ENCODE peak calls at places on chromosome 17, in ten cellular contexts. N, O, J, H, W, A, S, R, V and K are unnamed samples.

GRCh38 chr17:39746145-39746461 is 8.4 kb downstream of the GRB7 start:
- DNase-seq in N (no peak), O (no peak), J (no peak), H (no peak), W (no peak), A (no peak), S (no peak), R (no peak), V (no peak), K (no peak)

GRCh38 chr17:6473128-6473767 is 29.0 kb downstream of the PIMREG start:
- DNase-seq in N (peak; percentile 60), O (peak; percentile 77), J (peak; percentile 33), H (peak; percentile 69), W (peak; percentile 84), A (peak; percentile 65), S (peak; percentile 82), R (peak; percentile 61), V (no peak), K (peak; percentile 64)

GRCh38 chr17:75591722-75592302 is 4.2 kb downstream of the MYO15B start:
- DNase-seq in N (no peak), O (no peak), J (no peak), H (no peak), W (no peak), A (no peak), S (no peak), R (no peak), V (no peak), K (no peak)

GRCh38 chr17:39357978-39358377 is 43.4 kb downstream of the FBXL20 start:
- DNase-seq in N (no peak), O (no peak), J (no peak), H (no peak), W (peak; percentile 17), A (no peak), S (no peak), R (no peak), V (no peak), K (no peak)

GRCh38 chr17:30917050-30917449 is 4.7 kb upstream of the ADAP2 start:
- DNase-seq in N (no peak), O (no peak), J (no peak), H (no peak), W (no peak), A (no peak), S (no peak), R (no peak), V (no peak), K (no peak)

GRCh38 chr17:47145351-47145750 is 43.7 kb downstream of the CDC27 start:
- DNase-seq in N (no peak), O (no peak), J (no peak), H (no peak), W (no peak), A (no peak), S (no peak), R (no peak), V (no peak), K (no peak)

GRCh38 chr17:41793749-41794602 is 7.5 kb upstream of the JUP start:
- DNase-seq in N (no peak), O (no peak), J (no peak), H (peak; percentile 43), W (no peak), A (peak; percentile 59), S (peak; percentile 67), R (no peak), V (no peak), K (no peak)

GRCh38 chr17:38434178-38434665 is 6.0 kb downstream of the ARHGAP23 start:
- DNase-seq in N (no peak), O (no peak), J (no peak), H (no peak), W (no peak), A (no peak), S (no peak), R (no peak), V (no peak), K (no peak)

GRCh38 chr17:46910179-46910927 is 12.6 kb upstream of the GOSR2 start:
- DNase-seq in N (no peak), O (no peak), J (no peak), H (no peak), W (peak; percentile 59), A (no peak), S (no peak), R (no peak), V (no peak), K (no peak)

GRCh38 chr17:4986403-4986802 is 1.1 kb downstream of the CAMTA2 start:
- DNase-seq in N (no peak), O (no peak), J (no peak), H (no peak), W (no peak), A (no peak), S (peak; percentile 30), R (no peak), V (no peak), K (no peak)

GRCh38 chr17:75338335-75338734 is 49.1 kb upstream of the SLC25A19 start:
- DNase-seq in N (no peak), O (no peak), J (peak; percentile 7), H (no peak), W (no peak), A (peak; percentile 65), S (no peak), R (peak; percentile 54), V (peak; percentile 59), K (no peak)

GRCh38 chr17:18031955-18032354 is 7.0 kb downstream of the ATPAF2 start:
- DNase-seq in N (no peak), O (peak; percentile 20), J (no peak), H (no peak), W (no peak), A (peak; percentile 61), S (peak; percentile 49), R (no peak), V (no peak), K (peak; percentile 50)

GRCh38 chr17:62965649-62966425 is at the start of gene TANC2:
- DNase-seq in N (peak; percentile 85), O (peak; percentile 76), J (peak; percentile 41), H (peak; percentile 79), W (peak; percentile 78), A (peak; percentile 81), S (peak; percentile 87), R (peak; percentile 79), V (no peak), K (peak; percentile 84)

GRCh38 chr17:45672301-45672700 is 111.8 kb upstream of the CRHR1 start:
- DNase-seq in N (no peak), O (no peak), J (no peak), H (no peak), W (no peak), A (no peak), S (no peak), R (no peak), V (no peak), K (no peak)

GRCh38 chr17:45676695-45677094 is 107.4 kb upstream of the CRHR1 start:
- DNase-seq in N (no peak), O (no peak), J (no peak), H (no peak), W (no peak), A (no peak), S (no peak), R (no peak), V (no peak), K (no peak)

GRCh38 chr17:45672792-45673191 is 111.3 kb upstream of the CRHR1 start:
- DNase-seq in N (no peak), O (no peak), J (no peak), H (no peak), W (no peak), A (no peak), S (no peak), R (no peak), V (no peak), K (no peak)

GRCh38 chr17:45675892-45676291 is 108.2 kb upstream of the CRHR1 start:
- DNase-seq in N (no peak), O (no peak), J (no peak), H (no peak), W (no peak), A (no peak), S (no peak), R (no peak), V (no peak), K (no peak)

GRCh38 chr17:45675012-45675411 is 109.1 kb upstream of the CRHR1 start:
- DNase-seq in N (no peak), O (no peak), J (no peak), H (no peak), W (no peak), A (no peak), S (no peak), R (no peak), V (no peak), K (no peak)
- TF ChIP-seq CTCF in N (no peak), O (no peak), J (no peak), H (no peak), W (no peak), A (no peak), S (no peak), R (no peak), V (no peak), K (no peak)

GRCh38 chr17:65176646-65177409 is 39.7 kb downstream of the RGS9 start:
- DNase-seq in N (no peak), O (no peak), J (no peak), H (no peak), W (no peak), A (no peak), S (no peak), R (no peak), V (no peak), K (no peak)
- H3K4me3 ChIP-seq in N (no peak overlapping the region), O (no peak overlapping the region), J (no peak overlapping the region), H (no peak overlapping the region), W (no peak overlapping the region), A (no peak overlapping the region), S (no peak overlapping the region), R (no peak overlapping the region), V (no peak overlapping the region), K (no peak overlapping the region)

GRCh38 chr17:44221862-44222111 is 2.3 kb upstream of the UBTF start:
- DNase-seq in N (no peak), O (no peak), J (no peak), H (no peak), W (no peak), A (no peak), S (no peak), R (no peak), V (no peak), K (no peak)

GRCh38 chr17:44223574-44224046 is 4.1 kb upstream of the UBTF start:
- DNase-seq in N (no peak), O (no peak), J (no peak), H (no peak), W (no peak), A (peak; percentile 65), S (peak; percentile 47), R (peak; percentile 85), V (no peak), K (peak; percentile 50)

GRCh38 chr17:44220211-44221071 is 966 bp upstream of the UBTF start:
- DNase-seq in N (peak; percentile 77), O (no peak), J (no peak), H (peak; percentile 57), W (peak; percentile 52), A (peak; percentile 44), S (peak; percentile 71), R (peak; percentile 55), V (no peak), K (peak; percentile 44)

GRCh38 chr17:44221072-44221861 is 1.8 kb upstream of the UBTF start:
- DNase-seq in N (peak; percentile 87), O (peak; percentile 73), J (no peak), H (peak; percentile 85), W (peak; percentile 82), A (peak; percentile 81), S (peak; percentile 87), R (peak; percentile 78), V (no peak), K (peak; percentile 86)

GRCh38 chr17:44222112-44222869 is 2.8 kb upstream of the UBTF start:
- DNase-seq in N (peak; percentile 64), O (peak; percentile 59), J (no peak), H (peak; percentile 89), W (peak; percentile 76), A (peak; percentile 66), S (peak; percentile 87), R (peak; percentile 81), V (no peak), K (peak; percentile 73)
- TF ChIP-seq CTCF in N (peak; percentile 64), O (peak; percentile 18), J (peak; percentile 30), H (peak; percentile 16), W (no peak), A (peak; percentile 26), S (peak; percentile 33), R (peak; percentile 14), V (no peak), K (peak; percentile 27)

GRCh38 chr17:77378318-77379064 is 237.7 kb downstream of the SEC14L1 start:
- DNase-seq in N (no peak), O (no peak), J (no peak), H (no peak), W (no peak), A (no peak), S (no peak), R (no peak), V (no peak), K (no peak)
- H3K4me3 ChIP-seq in N (no peak overlapping the region), O (no peak overlapping the region), J (peak overlapping the region; percentile 91), H (no peak overlapping the region), W (no peak overlapping the region), A (no peak overlapping the region), S (no peak overlapping the region), R (no peak overlapping the region), V (no peak overlapping the region), K (no peak overlapping the region)